ENCODE peak calls at places on chromosome 15, in eight cellular contexts. K is astrocyte; Q is GM23248; O is mesenchymal stem cell; J is A549; I is CD4-positive, alpha-beta T cell; W is heart left ventricle; F is lung. X is an unnamed sample.

GRCh38 chr15:64622410-64623260 is 152.8 kb downstream of the RBPMS2 start:
- DNase-seq in K (no peak), Q (no peak), O (no peak), J (no peak), I (peak), W (no peak), F (no peak), X (no peak)

GRCh38 chr15:36575266-36575665 is 4.2 kb upstream of the CDIN1 start:
- DNase-seq in K (no peak), Q (no peak), O (no peak), J (no peak), I (no peak), W (no peak), F (no peak), X (no peak)

GRCh38 chr15:57153140-57153539 is 223.2 kb upstream of the CGNL1 start:
- DNase-seq in K (peak), Q (no peak), O (peak), J (no peak), I (no peak), W (no peak), F (no peak), X (no peak)

GRCh38 chr15:91192285-91193058 is 92.4 kb downstream of the SV2B start:
- DNase-seq in K (no peak), Q (no peak), O (no peak), J (no peak), I (no peak), W (no peak), F (no peak), X (no peak)

GRCh38 chr15:31345606-31346366 is 19.2 kb downstream of the KLF13 start:
- DNase-seq in K (no peak), Q (no peak), O (no peak), J (no peak), I (no peak), W (no peak), F (no peak), X (no peak)

GRCh38 chr15:68693071-68693470 is 114.3 kb downstream of the CORO2B start:
- DNase-seq in K (no peak), Q (no peak), O (no peak), J (no peak), I (no peak), W (no peak), F (no peak), X (no peak)

GRCh38 chr15:98799461-98799971 is 151.2 kb downstream of the IGF1R start:
- DNase-seq in K (no peak), Q (peak), O (peak), J (peak), I (no peak), W (no peak), F (no peak), X (no peak)

GRCh38 chr15:23690450-23690852 is 3.3 kb upstream of the NDN start:
- DNase-seq in K (peak), Q (peak), O (peak), J (no peak), I (no peak), W (peak), F (peak), X (peak)

GRCh38 chr15:88375234-88375926 is 91.8 kb downstream of the MRPL46 start:
- DNase-seq in K (peak), Q (peak), O (no peak), J (peak), I (no peak), W (no peak), F (no peak), X (peak)

GRCh38 chr15:49530106-49530505 is 90.5 kb downstream of the FAM227B start:
- DNase-seq in K (no peak), Q (peak), O (peak), J (no peak), I (no peak), W (no peak), F (no peak), X (no peak)

GRCh38 chr15:62138124-62138523 is 27.0 kb downstream of the C2CD4B start:
- DNase-seq in K (peak), Q (peak), O (no peak), J (no peak), I (no peak), W (no peak), F (no peak), X (peak)

GRCh38 chr15:67670647-67671305 is 128.3 kb downstream of the MAP2K5 start:
- DNase-seq in K (no peak), Q (no peak), O (no peak), J (no peak), I (no peak), W (no peak), F (no peak), X (no peak)

GRCh38 chr15:65603134-65603533 is 7.8 kb downstream of the INTS14 start:
- DNase-seq in K (no peak), Q (no peak), O (no peak), J (no peak), I (no peak), W (no peak), F (no peak), X (no peak)

GRCh38 chr15:69027976-69028518 is 13.6 kb downstream of the NOX5 start:
- DNase-seq in K (no peak), Q (no peak), O (no peak), J (no peak), I (no peak), W (no peak), F (peak), X (no peak)

GRCh38 chr15:46773016-46773415 is 944.3 kb upstream of the SEMA6D start:
- DNase-seq in K (no peak), Q (no peak), O (no peak), J (no peak), I (no peak), W (no peak), F (no peak), X (no peak)

GRCh38 chr15:75943713-75944215 is 40.1 kb downstream of the FBXO22 start:
- DNase-seq in K (peak), Q (peak), O (peak), J (no peak), I (no peak), W (no peak), F (no peak), X (no peak)

GRCh38 chr15:25795712-25796111 is 67.4 kb downstream of the ATP10A start:
- DNase-seq in K (no peak), Q (no peak), O (no peak), J (no peak), I (no peak), W (no peak), F (no peak), X (no peak)

GRCh38 chr15:100759116-100759515 is 120.5 kb upstream of the ALDH1A3 start:
- DNase-seq in K (peak), Q (peak), O (peak), J (no peak), I (no peak), W (no peak), F (no peak), X (peak)
- H3K27ac ChIP-seq in K (no peak), Q (peak), O (no peak), J (peak), I (no peak), W (no peak), F (no peak), X (peak)

GRCh38 chr15:38050988-38051387 is 116.5 kb downstream of the TMCO5A start:
- DNase-seq in K (no peak), Q (no peak), O (peak), J (no peak), I (no peak), W (no peak), F (no peak), X (no peak)
- H3K27ac ChIP-seq in K (peak), Q (peak), O (peak), J (no peak), I (no peak), W (no peak), F (no peak), X (no peak)

DNA sequence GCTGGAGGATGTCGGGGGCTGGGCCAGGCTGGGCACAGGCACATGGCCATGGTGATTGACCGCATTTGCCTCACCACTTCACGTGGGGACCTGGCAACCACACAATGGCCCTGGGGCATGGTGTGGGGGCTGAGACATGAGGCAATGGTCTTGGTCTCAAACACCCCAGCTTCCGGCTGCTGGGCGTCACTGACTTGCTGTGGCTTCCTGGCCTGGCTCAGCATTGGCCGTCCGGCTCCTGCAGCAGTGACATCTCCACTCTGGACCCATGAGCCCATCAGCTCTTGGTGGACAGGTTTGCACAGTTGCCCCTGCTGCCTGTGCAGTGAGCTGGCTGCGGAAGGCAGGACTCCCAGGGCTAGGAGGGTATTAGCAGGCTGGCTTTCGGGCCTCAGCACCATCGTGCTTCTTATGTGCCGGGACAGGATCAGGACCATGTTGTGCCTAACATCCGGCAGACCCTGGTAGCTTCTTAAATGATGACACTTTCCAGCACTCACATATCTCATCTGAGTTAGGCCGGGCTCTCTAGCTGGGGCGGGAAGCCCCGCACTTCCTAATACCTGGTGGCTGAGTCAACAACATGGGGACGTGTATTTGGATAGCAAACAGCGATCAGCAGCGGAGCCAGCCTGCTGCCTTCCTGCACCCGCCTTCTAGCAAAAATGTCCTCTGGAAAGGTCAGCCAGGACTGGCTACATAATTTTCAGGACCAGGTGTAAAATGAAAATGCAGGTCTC is 34.1 kb downstream of the ZNF710 start:
- DNase-seq in K (peak), Q (no peak), O (peak), J (peak), I (no peak), W (peak), F (peak), X (no peak)
- H3K27ac ChIP-seq in K (peak), Q (peak), O (peak), J (peak), I (peak), W (peak), F (peak), X (no peak)

DNA sequence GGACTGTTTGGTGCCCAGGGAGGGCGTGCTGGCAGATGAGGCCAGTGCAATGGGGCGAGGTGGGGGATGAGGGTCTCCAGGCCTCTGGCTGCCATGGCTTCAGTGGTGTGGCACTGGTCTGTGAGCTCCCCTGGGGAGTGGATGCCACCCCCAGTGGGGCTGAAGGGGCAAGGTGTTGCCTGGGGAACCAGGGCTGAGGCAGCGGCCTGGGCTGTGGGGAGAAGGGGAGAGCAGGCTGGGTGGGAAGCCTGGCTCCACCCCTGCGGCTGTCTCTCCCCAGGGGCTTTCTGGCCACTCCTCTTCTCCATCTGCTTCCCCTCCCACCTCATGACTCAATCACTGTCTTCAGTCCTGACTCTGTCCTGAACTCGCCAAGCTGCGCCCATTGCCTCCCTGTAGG is 88.4 kb upstream of the TLE3 start:
- DNase-seq in K (no peak), Q (no peak), O (no peak), J (no peak), I (no peak), W (no peak), F (no peak), X (no peak)
- H3K27ac ChIP-seq in K (no peak), Q (no peak), O (no peak), J (no peak), I (no peak), W (no peak), F (no peak), X (no peak)

GRCh38 chr15:85025516-85026279 is 44.0 kb downstream of the PDE8A start:
- DNase-seq in K (no peak), Q (no peak), O (no peak), J (no peak), I (no peak), W (no peak), F (no peak), X (no peak)

GRCh38 chr15:85026304-85027032 is 44.8 kb downstream of the PDE8A start:
- DNase-seq in K (no peak), Q (no peak), O (peak), J (no peak), I (no peak), W (peak), F (no peak), X (no peak)

GRCh38 chr15:85022860-85023403 is 41.3 kb downstream of the PDE8A start:
- DNase-seq in K (no peak), Q (no peak), O (no peak), J (no peak), I (no peak), W (no peak), F (no peak), X (no peak)

GRCh38 chr15:85024509-85025336 is 43.1 kb downstream of the PDE8A start:
- DNase-seq in K (peak), Q (peak), O (peak), J (peak), I (no peak), W (no peak), F (no peak), X (no peak)

DNA sequence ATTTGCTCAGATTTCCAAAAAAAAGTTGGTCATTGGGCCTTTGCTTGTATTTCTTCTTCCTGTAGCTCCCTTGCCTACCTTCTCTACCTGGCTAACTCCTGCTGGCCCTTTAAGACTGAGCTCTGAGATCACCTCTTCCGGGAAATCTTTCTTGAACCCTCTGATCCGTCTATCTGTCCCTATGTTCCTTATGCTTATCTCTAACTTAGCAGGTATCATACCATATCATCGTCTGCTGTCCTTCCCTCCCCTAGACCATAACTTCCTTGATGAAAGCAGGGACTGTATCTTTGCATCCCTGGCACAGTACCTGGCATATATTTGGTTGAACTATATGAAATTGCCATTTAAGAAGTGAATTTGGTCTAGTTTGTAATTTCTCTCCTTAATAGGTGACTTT is 42.3 kb downstream of the PDE8A start:
- DNase-seq in K (no peak), Q (no peak), O (no peak), J (no peak), I (no peak), W (no peak), F (no peak), X (no peak)
- H3K27ac ChIP-seq in K (no peak), Q (no peak), O (no peak), J (peak), I (no peak), W (no peak), F (no peak), X (no peak)

DNA sequence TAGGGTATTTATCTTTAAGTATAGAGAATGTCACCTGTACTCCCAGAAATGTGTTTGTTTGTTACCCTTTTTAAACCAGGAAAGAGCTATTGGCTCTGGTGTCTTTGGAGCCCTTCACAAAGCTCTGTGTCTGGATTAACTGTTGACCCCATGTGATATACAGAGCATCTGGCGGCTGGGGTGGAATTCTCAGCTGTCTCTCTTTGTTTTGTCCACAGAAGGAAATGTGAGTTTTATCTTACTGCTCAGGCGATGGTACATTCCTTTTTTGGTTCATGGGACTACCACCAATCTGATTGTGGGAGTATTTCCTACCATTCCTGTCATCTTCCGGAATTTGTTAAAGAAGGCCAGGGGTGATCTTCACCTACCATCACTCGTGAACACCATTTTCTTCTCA is 120.3 kb downstream of the AKAP13 start:
- DNase-seq in K (no peak), Q (no peak), O (peak), J (no peak), I (no peak), W (no peak), F (no peak), X (no peak)
- H3K27ac ChIP-seq in K (no peak), Q (no peak), O (no peak), J (no peak), I (no peak), W (peak), F (no peak), X (no peak)

GRCh38 chr15:71116366-71116765 is 1.1 kb downstream of the THSD4 start:
- DNase-seq in K (no peak), Q (no peak), O (no peak), J (no peak), I (no peak), W (peak), F (no peak), X (no peak)
- H3K27ac ChIP-seq in K (no peak), Q (peak), O (no peak), J (peak), I (no peak), W (peak), F (peak), X (peak)

DNA sequence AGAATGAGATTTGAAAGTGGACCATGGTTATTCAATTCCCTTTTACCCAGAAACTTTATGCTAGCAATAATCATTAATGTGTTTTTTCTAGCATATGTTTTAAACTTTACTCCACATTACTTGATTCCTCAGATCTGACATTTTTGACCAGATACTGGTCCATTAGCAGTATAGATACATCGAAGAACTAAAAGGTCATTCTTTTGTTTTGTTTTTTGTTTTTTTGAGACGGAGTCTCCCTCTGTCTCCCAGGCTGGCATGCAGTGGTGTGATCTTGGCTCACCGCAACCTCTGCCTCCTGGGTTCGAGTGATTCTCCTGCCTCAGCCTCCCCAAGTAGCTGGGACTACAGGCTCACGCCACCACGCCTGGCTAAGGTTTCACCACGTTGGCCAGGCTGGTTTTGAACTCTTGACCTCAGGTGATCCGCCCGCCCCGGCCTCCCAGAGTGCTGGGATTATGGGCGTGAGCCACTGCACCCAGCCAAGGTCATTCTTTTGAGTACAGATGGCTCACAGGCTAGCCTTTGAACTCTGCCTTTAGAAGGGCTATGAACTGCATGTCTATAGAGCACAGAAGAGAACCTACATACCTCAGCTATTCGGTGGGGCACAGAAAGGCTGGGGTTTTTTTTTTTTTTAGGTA is 28.6 kb downstream of the CHP1 start:
- DNase-seq in K (no peak), Q (no peak), O (no peak), J (no peak), I (no peak), W (no peak), F (no peak), X (no peak)
- H3K27ac ChIP-seq in K (no peak), Q (no peak), O (no peak), J (peak), I (no peak), W (peak), F (peak), X (no peak)

DNA sequence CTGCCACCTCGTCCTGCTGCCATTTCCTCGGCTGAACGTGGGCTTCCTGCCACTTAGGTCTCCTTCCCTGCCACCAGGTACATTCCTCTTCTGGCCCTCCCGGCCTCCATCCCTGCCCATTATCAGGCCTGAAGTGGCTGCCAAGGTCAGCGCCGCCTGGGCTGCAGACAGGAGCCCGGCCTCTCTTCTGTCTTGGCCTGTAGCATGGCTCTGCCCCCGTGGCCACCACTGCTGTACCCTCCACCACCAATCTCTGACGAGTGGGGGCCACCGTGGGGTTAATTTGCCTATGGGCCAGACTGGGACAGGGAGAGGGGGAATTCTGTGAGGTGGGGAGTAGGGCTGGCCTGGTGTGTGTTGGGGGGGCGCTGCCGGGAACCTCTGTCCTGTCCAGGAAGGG is 2.0 kb upstream of the BAHD1 start:
- DNase-seq in K (no peak), Q (no peak), O (no peak), J (no peak), I (no peak), W (no peak), F (no peak), X (no peak)
- H3K27ac ChIP-seq in K (no peak), Q (no peak), O (no peak), J (no peak), I (no peak), W (no peak), F (no peak), X (no peak)

GRCh38 chr15:33313491-33313890 is 2.7 kb downstream of the RYR3 start:
- DNase-seq in K (no peak), Q (no peak), O (no peak), J (no peak), I (no peak), W (no peak), F (no peak), X (no peak)

GRCh38 chr15:33310481-33311311 is at the start of gene RYR3:
- DNase-seq in K (peak), Q (peak), O (peak), J (no peak), I (no peak), W (no peak), F (no peak), X (no peak)

GRCh38 chr15:33309602-33310276 is 1.0 kb upstream of the RYR3 start:
- DNase-seq in K (no peak), Q (peak), O (no peak), J (no peak), I (no peak), W (no peak), F (no peak), X (no peak)

GRCh38 chr15:33314115-33314514 is 3.3 kb downstream of the RYR3 start:
- DNase-seq in K (no peak), Q (no peak), O (no peak), J (no peak), I (no peak), W (no peak), F (no peak), X (no peak)

GRCh38 chr15:33311312-33311971 is 675 bp downstream of the RYR3 start:
- DNase-seq in K (no peak), Q (peak), O (no peak), J (no peak), I (no peak), W (no peak), F (no peak), X (no peak)
- H3K27ac ChIP-seq in K (no peak), Q (no peak), O (no peak), J (no peak), I (no peak), W (no peak), F (no peak), X (no peak)

X was measured in AG04450.